ENCODE peak calls at places on chromosome 14, in four cellular contexts. A is substantia nigra, W is mucosa of gallbladder, D is SJSA1. I is an unnamed sample.

GRCh38 chr14:86915416-86915815 is 1077.6 kb downstream of the GALC start:
- DNase-seq in D (peak; percentile 2), W (no peak), A (no peak), I (no peak)

GRCh38 chr14:67539116-67539515 is 6.0 kb downstream of the PLEKHH1 start:
- DNase-seq in W (no peak), D (no peak), A (no peak), I (no peak)

GRCh38 chr14:53167602-53168328 is 14.6 kb upstream of the DDHD1 start:
- DNase-seq in W (no peak), A (no peak), D (no peak), I (no peak)

GRCh38 chr14:78637903-78638302 is 467.7 kb downstream of the NRXN3 start:
- DNase-seq in W (no peak), D (no peak), A (no peak), I (no peak)

GRCh38 chr14:59926534-59926933 is 6.6 kb downstream of the LRRC9 start:
- DNase-seq in D (no peak), A (no peak), W (no peak), I (no peak)

GRCh38 chr14:84375235-84375634 is 1154.7 kb upstream of the FLRT2 start:
- DNase-seq in W (no peak), A (no peak), D (no peak), I (no peak)

GRCh38 chr14:68104518-68104917 is 284.9 kb downstream of the RAD51B start:
- DNase-seq in W (no peak), A (no peak), D (peak; percentile 45), I (no peak)

GRCh38 chr14:25041484-25041883 is 8.5 kb downstream of the STXBP6 start:
- DNase-seq in W (peak; percentile 24), A (no peak), D (no peak), I (no peak)

I was measured in psoas muscle.